ENCODE peak calls at places on chromosomes 13 and 19, in eight cellular contexts. Z, R, T, I, H, L, P and A are unnamed samples.

GRCh38 chr19:2271516-2272103 is 10.4 kb downstream of the PEAK3 start:
- DNase-seq in Z (peak; percentile 89), I (peak; percentile 82), H (peak; percentile 55), T (no peak), L (no peak), P (peak; percentile 46), R (no peak), A (no peak)

GRCh38 chr19:35351441-35352176 is 3.9 kb downstream of the FFAR1 start:
- DNase-seq in I (no peak), R (no peak), P (no peak), L (no peak), Z (no peak), H (no peak), T (no peak), A (no peak)

GRCh38 chr19:14476663-14477401 is 1.7 kb upstream of the PTGER1 start:
- DNase-seq in L (no peak), T (no peak), I (no peak), P (no peak), R (peak; percentile 64), H (peak; percentile 84), Z (peak; percentile 80), A (no peak)

GRCh38 chr13:111874981-111875380 is 192.0 kb upstream of the SOX1 start:
- DNase-seq in L (no peak), Z (no peak), H (no peak), I (no peak), T (no peak), R (no peak), P (no peak), A (no peak)

GRCh38 chr13:62092536-62092935 is 676.9 kb upstream of the PCDH20 start:
- DNase-seq in H (no peak), P (no peak), R (no peak), Z (no peak), L (no peak), T (no peak), I (no peak), A (no peak)

GRCh38 chr19:15246198-15246481 is 13.9 kb upstream of the EPHX3 start:
- DNase-seq in L (no peak), T (no peak), I (no peak), Z (no peak), H (no peak), P (no peak), R (no peak), A (no peak)

GRCh38 chr19:1002600-1002999 is 2.4 kb downstream of the GRIN3B start:
- DNase-seq in L (no peak), P (no peak), R (no peak), I (no peak), Z (no peak), H (no peak), T (no peak), A (no peak)

GRCh38 chr19:2041686-2042484 is 9.2 kb downstream of the MKNK2 start:
- DNase-seq in H (peak; percentile 85), T (no peak), L (peak; percentile 96), P (peak; percentile 99), R (peak; percentile 100), I (peak; percentile 99), Z (peak; percentile 86), A (peak; percentile 97)

GRCh38 chr19:6057651-6058365 is 52.5 kb downstream of the RFX2 start:
- DNase-seq in T (no peak), H (no peak), L (no peak), Z (no peak), I (no peak), R (no peak), P (no peak), A (no peak)

GRCh38 chr19:46739290-46739771 is 6.5 kb upstream of the FKRP start:
- DNase-seq in H (no peak), Z (no peak), T (no peak), I (peak; percentile 95), L (no peak), R (no peak), P (peak; percentile 30), A (no peak)

GRCh38 chr19:35545855-35546381 is 492 bp downstream of the TMEM147 start:
- DNase-seq in L (no peak), H (no peak), P (peak; percentile 44), T (no peak), I (peak; percentile 60), Z (peak; percentile 64), R (peak; percentile 49), A (no peak)

GRCh38 chr13:55439450-55439849 is 1701.3 kb upstream of the PRR20A start:
- DNase-seq in R (no peak), L (no peak), I (no peak), H (no peak), Z (no peak), P (no peak), T (no peak), A (no peak)

GRCh38 chr19:12789098-12789903 is 2.0 kb upstream of the JUNB start:
- DNase-seq in P (no peak), Z (peak; percentile 64), I (no peak), L (no peak), T (no peak), H (no peak), R (no peak), A (no peak)

GRCh38 chr13:50089633-50090032 is 74.4 kb downstream of the KCNRG start:
- DNase-seq in L (no peak), H (no peak), Z (no peak), R (no peak), P (no peak), T (no peak), I (no peak), A (no peak)
- H3K27ac ChIP-seq in L (no peak overlapping the region), H (no peak overlapping the region), Z (no peak overlapping the region), R (no peak overlapping the region), P (no peak overlapping the region), T (no peak overlapping the region), I (peak overlapping the region; percentile 11), A (no peak overlapping the region)

GRCh38 chr19:48481191-48481500 is 12.0 kb downstream of the CYTH2 start:
- DNase-seq in L (no peak), T (no peak), Z (no peak), P (no peak), R (no peak), H (no peak), I (no peak), A (no peak)
- H3K27ac ChIP-seq in L (peak overlapping the region; percentile 94), T (no peak overlapping the region), Z (peak overlapping the region; percentile 67), P (peak overlapping the region; percentile 71), R (no peak overlapping the region), H (no peak overlapping the region), I (peak overlapping the region; percentile 86), A (peak overlapping the region; percentile 72)

GRCh38 chr13:106145070-106145469 is 390.4 kb downstream of the EFNB2 start:
- DNase-seq in P (no peak), I (no peak), R (no peak), T (no peak), L (no peak), H (no peak), Z (no peak), A (no peak)

GRCh38 chr13:106143392-106143791 is 392.1 kb downstream of the EFNB2 start:
- DNase-seq in H (no peak), T (no peak), L (no peak), R (no peak), Z (no peak), P (no peak), I (no peak), A (no peak)

GRCh38 chr13:106145997-106146864 is 389.2 kb downstream of the EFNB2 start:
- DNase-seq in I (no peak), H (no peak), L (no peak), P (no peak), T (no peak), Z (no peak), R (no peak), A (no peak)

GRCh38 chr13:106140476-106140875 is 395.0 kb downstream of the EFNB2 start:
- DNase-seq in H (no peak), L (no peak), T (no peak), R (no peak), P (no peak), I (no peak), Z (no peak), A (no peak)

DNA sequence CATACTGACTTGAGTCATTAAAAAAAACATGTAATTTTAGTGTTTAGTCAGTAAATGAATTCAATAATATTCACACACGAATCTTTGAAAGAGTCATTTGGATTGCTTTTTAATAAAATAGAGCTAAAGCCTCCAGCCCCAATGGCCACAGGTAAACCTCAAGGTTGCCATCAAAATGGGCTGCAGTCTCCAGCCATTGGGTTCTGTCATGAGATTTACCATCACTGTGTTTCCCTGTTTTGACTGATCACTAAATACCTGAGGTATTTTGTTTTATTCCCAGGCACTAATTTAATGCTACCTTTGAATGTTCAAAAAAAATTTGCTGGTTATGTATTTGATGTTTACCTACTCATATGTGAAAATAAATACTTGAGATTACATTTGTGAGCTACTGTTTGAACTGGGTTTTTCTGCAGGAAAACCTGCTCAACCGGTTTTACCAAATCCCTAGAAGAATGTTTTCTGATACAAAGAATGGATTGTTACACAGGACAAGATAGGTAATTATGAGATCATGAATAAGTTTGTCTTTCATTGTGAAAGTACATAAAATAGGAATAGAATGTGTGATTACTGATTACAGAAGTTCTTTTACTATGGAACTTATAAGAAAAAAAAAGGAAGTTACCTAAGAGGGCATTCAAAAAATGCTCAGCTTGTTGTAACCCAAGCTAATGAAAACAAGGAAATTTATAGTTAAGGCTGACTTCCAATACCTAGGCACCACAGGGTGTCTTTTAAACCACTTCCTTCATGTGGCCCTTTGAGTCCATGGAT is 391.3 kb downstream of the EFNB2 start:
- DNase-seq in H (no peak), L (no peak), Z (no peak), I (no peak), T (no peak), R (no peak), P (peak; percentile 67), A (no peak)
- H3K27ac ChIP-seq in H (no peak overlapping the region), L (no peak overlapping the region), Z (no peak overlapping the region), I (no peak overlapping the region), T (no peak overlapping the region), R (no peak overlapping the region), P (peak overlapping the region; percentile 70), A (no peak overlapping the region)

DNA sequence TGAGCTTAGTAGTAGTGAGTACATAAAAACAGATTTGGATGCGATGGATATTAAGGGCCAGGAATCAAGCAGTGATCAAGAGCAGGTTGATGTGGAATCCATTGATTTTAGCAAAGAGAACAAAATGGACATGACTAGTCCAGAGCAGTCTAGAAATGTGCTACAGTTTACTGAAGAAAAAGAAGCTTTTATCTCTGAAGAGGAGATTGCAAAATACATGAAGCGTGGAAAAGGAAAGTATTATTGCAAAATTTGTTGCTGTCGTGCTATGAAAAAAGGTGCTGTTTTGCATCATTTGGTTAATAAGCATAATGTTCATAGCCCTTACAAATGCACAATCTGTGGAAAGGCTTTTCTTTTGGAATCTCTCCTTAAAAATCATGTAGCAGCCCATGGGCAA is 11.4 kb downstream of the CHAMP1 start:
- DNase-seq in Z (no peak), L (no peak), P (no peak), R (no peak), I (no peak), T (no peak), H (no peak), A (no peak)
- H3K27ac ChIP-seq in Z (no peak overlapping the region), L (no peak overlapping the region), P (no peak overlapping the region), R (no peak overlapping the region), I (no peak overlapping the region), T (no peak overlapping the region), H (no peak overlapping the region), A (no peak overlapping the region)

GRCh38 chr13:108220042-108220441 is 1.9 kb downstream of the ABHD13 start:
- DNase-seq in R (no peak), H (no peak), I (no peak), Z (no peak), T (peak; percentile 9), P (peak; percentile 59), L (no peak), A (no peak)
- H3K27ac ChIP-seq in R (no peak overlapping the region), H (no peak overlapping the region), I (peak overlapping the region; percentile 94), Z (no peak overlapping the region), T (no peak overlapping the region), P (peak overlapping the region; percentile 81), L (no peak overlapping the region), A (no peak overlapping the region)